ENCODE peak calls at places on chromosomes 7 and 10, in eight cellular contexts. T is colonic mucosa; N is stimulated activated CD8-positive, alpha-beta memory T cell treated with anti-CD3 and anti-CD28 coated beads, Interleukin-7, amount 100 ng/mL, for 48 hours; B is Peyer's patch; S is foreskin fibroblast; W is cardiac muscle cell; C is osteoblast; H is Calu3. E is an unnamed sample.

GRCh38 chr10:71213127-71213616 is 802 bp downstream of the UNC5B start:
- DNase-seq in T (peak), N (no peak), B (peak), S (peak), W (peak), C (peak), H (peak), E (no peak)

GRCh38 chr10:31770307-31770902 is 158.2 kb downstream of the ARHGAP12 start:
- DNase-seq in T (peak), N (no peak), B (peak), S (no peak), W (peak), C (peak), H (peak), E (peak)

GRCh38 chr10:31707578-31708411 is 220.8 kb downstream of the ARHGAP12 start:
- DNase-seq in T (peak), N (peak), B (peak), S (peak), W (peak), C (peak), H (no peak), E (peak)

GRCh38 chr7:122975341-122975740 is 20.2 kb downstream of the TAS2R16 start:
- DNase-seq in T (no peak), N (no peak), B (no peak), S (no peak), W (no peak), C (no peak), H (peak), E (no peak)

GRCh38 chr7:137390076-137390475 is 46.5 kb upstream of the PTN start:
- DNase-seq in T (no peak), N (no peak), B (no peak), S (no peak), W (no peak), C (no peak), H (no peak), E (no peak)

GRCh38 chr10:24793648-24794379 is 70.1 kb upstream of the ARHGAP21 start:
- DNase-seq in T (peak), N (no peak), B (no peak), S (peak), W (peak), C (peak), H (no peak), E (no peak)

GRCh38 chr10:103241262-103242011 is 4.2 kb upstream of the RPEL1 start:
- DNase-seq in T (peak), N (no peak), B (peak), S (peak), W (no peak), C (peak), H (peak), E (no peak)

GRCh38 chr10:97549587-97550322 is 22.8 kb upstream of the ANKRD2 start:
- DNase-seq in T (no peak), N (no peak), B (no peak), S (no peak), W (no peak), C (peak), H (no peak), E (no peak)

GRCh38 chr7:82141427-82141826 is 302.1 kb downstream of the CACNA2D1 start:
- DNase-seq in T (no peak), N (no peak), B (no peak), S (no peak), W (peak), C (peak), H (no peak), E (no peak)

GRCh38 chr10:49012603-49013002 is 73.0 kb upstream of the LRRC18 start:
- DNase-seq in T (no peak), N (no peak), B (no peak), S (no peak), W (no peak), C (no peak), H (no peak), E (no peak)

GRCh38 chr7:44978511-44979366 is at the start of gene MYO1G:
- DNase-seq in T (peak), N (peak), B (peak), S (no peak), W (no peak), C (no peak), H (no peak), E (peak)